ENCODE peak calls at places on chromosomes 4 and X, in five cellular contexts. One of them, this sample, is unnamed.

GRCh38 chr4:124947622-124948265 is 235.2 kb upstream of the ANKRD50 start:
- DNase-seq in fibroblast of pulmonary artery: peak; percentile 49
- DNase-seq in AG08396: no peak
- DNase-seq in cerebellar nuclear complex: no peak
- DNase-seq in NCI-H1092 treated with DMSO at 0.1 percent for 48 hours: no peak
- DNase-seq in this sample: no peak

GRCh38 chrX:7147431-7147977 is at the start of gene STS:
- DNase-seq in fibroblast of pulmonary artery: peak; percentile 21
- DNase-seq in AG08396: no peak
- DNase-seq in cerebellar nuclear complex: peak; percentile 36
- DNase-seq in NCI-H1092 treated with DMSO at 0.1 percent for 48 hours: peak; percentile 57
- DNase-seq in this sample: no peak

GRCh38 chr4:145589923-145590702 is 29.1 kb upstream of the MMAA start:
- DNase-seq in fibroblast of pulmonary artery: no peak
- DNase-seq in AG08396: no peak
- DNase-seq in cerebellar nuclear complex: no peak
- DNase-seq in NCI-H1092 treated with DMSO at 0.1 percent for 48 hours: no peak
- DNase-seq in this sample: no peak

GRCh38 chr4:80035336-80035735 is 37.7 kb downstream of the ANTXR2 start:
- DNase-seq in fibroblast of pulmonary artery: no peak
- DNase-seq in AG08396: no peak
- DNase-seq in cerebellar nuclear complex: no peak
- DNase-seq in NCI-H1092 treated with DMSO at 0.1 percent for 48 hours: no peak
- DNase-seq in this sample: peak; percentile 11

GRCh38 chr4:119209077-119209476 is 3.4 kb upstream of the USP53 start:
- DNase-seq in fibroblast of pulmonary artery: peak; percentile 93
- DNase-seq in AG08396: peak; percentile 70
- DNase-seq in cerebellar nuclear complex: no peak
- DNase-seq in NCI-H1092 treated with DMSO at 0.1 percent for 48 hours: no peak
- DNase-seq in this sample: no peak

GRCh38 chr4:180031330-180031729 is 2211.9 kb upstream of the TENM3 start:
- DNase-seq in fibroblast of pulmonary artery: no peak
- DNase-seq in AG08396: no peak
- DNase-seq in cerebellar nuclear complex: no peak
- DNase-seq in NCI-H1092 treated with DMSO at 0.1 percent for 48 hours: no peak
- DNase-seq in this sample: no peak

GRCh38 chrX:71910526-71911022 is at the start of gene NHSL2:
- DNase-seq in fibroblast of pulmonary artery: no peak
- DNase-seq in AG08396: no peak
- DNase-seq in cerebellar nuclear complex: no peak
- DNase-seq in NCI-H1092 treated with DMSO at 0.1 percent for 48 hours: peak; percentile 27
- DNase-seq in this sample: no peak

GRCh38 chr4:23931489-23931830 is 41.6 kb upstream of the PPARGC1A start:
- DNase-seq in fibroblast of pulmonary artery: no peak
- DNase-seq in AG08396: no peak
- DNase-seq in cerebellar nuclear complex: no peak
- DNase-seq in NCI-H1092 treated with DMSO at 0.1 percent for 48 hours: no peak
- DNase-seq in this sample: no peak

GRCh38 chr4:158914178-158914577 is 145.4 kb downstream of the FNIP2 start:
- DNase-seq in fibroblast of pulmonary artery: peak; percentile 64
- DNase-seq in AG08396: peak; percentile 65
- DNase-seq in cerebellar nuclear complex: no peak
- DNase-seq in NCI-H1092 treated with DMSO at 0.1 percent for 48 hours: no peak
- DNase-seq in this sample: no peak

GRCh38 chr4:164442167-164442566 is 311.8 kb upstream of the SMIM31 start:
- DNase-seq in fibroblast of pulmonary artery: no peak
- DNase-seq in AG08396: no peak
- DNase-seq in cerebellar nuclear complex: no peak
- DNase-seq in NCI-H1092 treated with DMSO at 0.1 percent for 48 hours: no peak
- DNase-seq in this sample: no peak

GRCh38 chr4:153582954-153583456 is 101.1 kb upstream of the TLR2 start:
- DNase-seq in fibroblast of pulmonary artery: no peak
- DNase-seq in AG08396: no peak
- DNase-seq in cerebellar nuclear complex: no peak
- DNase-seq in NCI-H1092 treated with DMSO at 0.1 percent for 48 hours: no peak
- DNase-seq in this sample: no peak

GRCh38 chrX:11770320-11770719 is 12.3 kb downstream of the MSL3 start:
- DNase-seq in fibroblast of pulmonary artery: peak; percentile 70
- DNase-seq in AG08396: peak; percentile 63
- DNase-seq in cerebellar nuclear complex: peak; percentile 5
- DNase-seq in NCI-H1092 treated with DMSO at 0.1 percent for 48 hours: peak; percentile 77
- DNase-seq in this sample: peak; percentile 38

GRCh38 chr4:107654694-107655093 is 65.3 kb downstream of the PAPSS1 start:
- DNase-seq in fibroblast of pulmonary artery: peak; percentile 22
- DNase-seq in AG08396: no peak
- DNase-seq in cerebellar nuclear complex: no peak
- DNase-seq in NCI-H1092 treated with DMSO at 0.1 percent for 48 hours: peak; percentile 24
- DNase-seq in this sample: no peak